ENCODE peak calls at places on chromosomes 12 and 14, in ten cellular contexts. W is Right ventricle myocardium superior; B is T-helper 1 cell; M is transverse colon; A is stimulated activated CD8-positive, alpha-beta memory T cell treated with anti-CD3 and anti-CD28 coated beads, Interleukin-4, amount 100 ng/mL, for 1 hour; F is mesendoderm; D is GM03348; C is stimulated activated CD4-positive, alpha-beta T cell treated with anti-CD3 and anti-CD28 coated beads, Interleukin-12 subunit alpha, Interleukin-12 subunit beta, amount 100 ng/mL, for 24 hours; G is neural crest cell; P is germinal center. L is an unnamed sample.

GRCh38 chr14:85093631-85094330 is 436.2 kb upstream of the FLRT2 start:
- DNase-seq in W (no peak), B (no peak), M (no peak), A (no peak), F (no peak), D (peak), C (no peak), G (no peak), P (no peak), L (no peak)

GRCh38 chr14:73751157-73751691 is 37.0 kb upstream of the PNMA1 start:
- DNase-seq in W (no peak), B (no peak), M (peak), A (no peak), F (no peak), D (no peak), C (no peak), G (no peak), P (no peak), L (no peak)

GRCh38 chr12:116411977-116412376 is 134.5 kb upstream of the MED13L start:
- DNase-seq in W (no peak), B (no peak), M (no peak), A (no peak), F (no peak), D (no peak), C (no peak), G (no peak), P (no peak), L (no peak)

GRCh38 chr12:42496886-42497285 is 92.7 kb downstream of the PRICKLE1 start:
- DNase-seq in W (no peak), B (no peak), M (no peak), A (no peak), F (no peak), D (no peak), C (no peak), G (no peak), P (no peak), L (no peak)

GRCh38 chr14:104422301-104423223 is 157.0 kb upstream of the C14orf180 start:
- DNase-seq in W (no peak), B (no peak), M (no peak), A (no peak), F (no peak), D (peak), C (no peak), G (no peak), P (no peak), L (no peak)

GRCh38 chr12:56683-57346 is 9.8 kb upstream of the IQSEC3 start:
- DNase-seq in W (no peak), B (no peak), M (no peak), A (no peak), F (peak), D (peak), C (no peak), G (no peak), P (no peak), L (no peak)

GRCh38 chr14:91227183-91227628 is 17.3 kb downstream of the GPR68 start:
- DNase-seq in W (no peak), B (no peak), M (no peak), A (no peak), F (no peak), D (no peak), C (no peak), G (no peak), P (no peak), L (no peak)

GRCh38 chr14:104870368-104871144 is 5.5 kb downstream of the CEP170B start:
- DNase-seq in W (peak), B (peak), M (peak), A (no peak), F (peak), D (no peak), C (peak), G (no peak), P (peak), L (peak)

GRCh38 chr14:87901196-87901595 is 91.8 kb downstream of the GALC start:
- DNase-seq in W (no peak), B (no peak), M (no peak), A (no peak), F (no peak), D (peak), C (no peak), G (no peak), P (no peak), L (no peak)

GRCh38 chr14:64296561-64296960 is 2.4 kb upstream of the ESR2 start:
- DNase-seq in W (no peak), B (no peak), M (no peak), A (no peak), F (no peak), D (no peak), C (no peak), G (no peak), P (no peak), L (no peak)

GRCh38 chr12:67517181-67517887 is 131.2 kb upstream of the DYRK2 start:
- DNase-seq in W (no peak), B (no peak), M (peak), A (no peak), F (no peak), D (peak), C (no peak), G (no peak), P (no peak), L (no peak)

GRCh38 chr12:113846883-113847282 is 119.2 kb downstream of the RBM19 start:
- DNase-seq in W (no peak), B (no peak), M (no peak), A (no peak), F (no peak), D (no peak), C (no peak), G (no peak), P (no peak), L (no peak)

L was measured in HuH-7.5.